ENCODE peak calls at places on chromosomes 12 and 14, in seven cellular contexts. P is H1, S is K562, T is GM12891, L is GM12878, X is HepG2, W is SK-N-SH. Y is an unnamed sample.

GRCh38 chr12:27177716-27178115 is 66.4 kb upstream of the STK38L start:
- DNase-seq in P (no peak), S (no peak), T (no peak), L (no peak), X (no peak), W (no peak), Y (no peak)

GRCh38 chr12:50841654-50842531 is 833 bp upstream of the TMPRSS12 start:
- DNase-seq in P (no peak), S (no peak), T (no peak), L (no peak), X (no peak), W (no peak), Y (no peak)

GRCh38 chr12:132812631-132813305 is 15.9 kb downstream of the GOLGA3 start:
- DNase-seq in P (no peak), S (no peak), T (no peak), L (no peak), X (no peak), W (no peak), Y (no peak)

GRCh38 chr14:34365309-34365915 is 96.6 kb downstream of the SPTSSA start:
- DNase-seq in P (no peak), S (no peak), T (no peak), L (no peak), X (peak), W (no peak), Y (no peak)

GRCh38 chr14:103735815-103736545 is 20.4 kb downstream of the ZFYVE21 start:
- DNase-seq in P (no peak), S (no peak), T (no peak), L (no peak), X (no peak), W (no peak), Y (no peak)

GRCh38 chr12:20463920-20464524 is 95.7 kb downstream of the PDE3A start:
- DNase-seq in P (no peak), S (no peak), T (no peak), L (no peak), X (peak), W (peak), Y (no peak)

GRCh38 chr14:102772781-102773570 is 4.3 kb upstream of the TRAF3 start:
- DNase-seq in P (peak), S (no peak), T (no peak), L (no peak), X (peak), W (no peak), Y (no peak)

GRCh38 chr12:49295087-49296001 is at the start of gene PRPH:
- DNase-seq in P (no peak), S (no peak), T (no peak), L (no peak), X (no peak), W (peak), Y (no peak)

GRCh38 chr12:91841786-91842185 is 303.9 kb downstream of the BTG1 start:
- DNase-seq in P (no peak), S (no peak), T (no peak), L (no peak), X (no peak), W (no peak), Y (no peak)

GRCh38 chr12:116916714-116917114 is 6.0 kb downstream of the FBXW8 start:
- DNase-seq in P (no peak), S (peak), T (no peak), L (peak), X (peak), W (no peak), Y (no peak)

GRCh38 chr14:103232338-103232808 is 101.7 kb upstream of the EIF5 start:
- DNase-seq in P (no peak), S (peak), T (no peak), L (no peak), X (no peak), W (peak), Y (no peak)

GRCh38 chr14:53890611-53891091 is 66.0 kb downstream of the BMP4 start:
- DNase-seq in P (peak), S (no peak), T (no peak), L (no peak), X (peak), W (no peak), Y (no peak)

GRCh38 chr12:123938679-123939480 is 33.8 kb downstream of the CCDC92 start:
- DNase-seq in P (no peak), S (peak), T (no peak), L (no peak), X (no peak), W (peak), Y (no peak)

GRCh38 chr14:55749201-55749812 is 169.3 kb downstream of the KTN1 start:
- DNase-seq in P (no peak), S (no peak), T (no peak), L (no peak), X (no peak), W (no peak), Y (no peak)

GRCh38 chr12:11745112-11745511 is 95.6 kb downstream of the ETV6 start:
- DNase-seq in P (no peak), S (no peak), T (no peak), L (no peak), X (no peak), W (no peak), Y (no peak)

GRCh38 chr12:110367209-110367864 is 36.2 kb downstream of the ANAPC7 start:
- DNase-seq in P (no peak), S (no peak), T (no peak), L (no peak), X (no peak), W (no peak), Y (no peak)

GRCh38 chr12:106195638-106196037 is 52.2 kb downstream of the CKAP4 start:
- DNase-seq in P (no peak), S (no peak), T (no peak), L (no peak), X (peak), W (no peak), Y (no peak)

GRCh38 chr14:65263161-65263788 is 149.3 kb upstream of the FUT8 start:
- DNase-seq in P (no peak), S (no peak), T (no peak), L (no peak), X (no peak), W (no peak), Y (no peak)

GRCh38 chr14:104102282-104102914 is 16.9 kb downstream of the ASPG start:
- DNase-seq in P (no peak), S (no peak), T (no peak), L (no peak), X (no peak), W (no peak), Y (no peak)

GRCh38 chr14:77985235-77985634 is 184.9 kb upstream of the NRXN3 start:
- DNase-seq in P (no peak), S (no peak), T (no peak), L (no peak), X (no peak), W (no peak), Y (no peak)

GRCh38 chr14:71175491-71175890 is 268.2 kb downstream of the PCNX1 start:
- DNase-seq in P (no peak), S (no peak), T (no peak), L (no peak), X (no peak), W (no peak), Y (no peak)

GRCh38 chr12:114767906-114768697 is 84.1 kb upstream of the TBX3 start:
- DNase-seq in P (no peak), S (no peak), T (no peak), L (no peak), X (peak), W (no peak), Y (no peak)

GRCh38 chr14:50530358-50530757 is 2.0 kb downstream of the MAP4K5 start:
- DNase-seq in P (no peak), S (no peak), T (no peak), L (no peak), X (no peak), W (no peak), Y (no peak)

GRCh38 chr12:99984271-99985128 is at the start of gene ANKS1B:
- DNase-seq in P (peak), S (peak), T (peak), L (no peak), X (no peak), W (peak), Y (peak)

GRCh38 chr12:39297946-39298345 is 145.0 kb downstream of the KIF21A start:
- DNase-seq in P (no peak), S (no peak), T (no peak), L (no peak), X (no peak), W (no peak), Y (no peak)

GRCh38 chr12:49983892-49984291 is 11.1 kb downstream of the AQP6 start:
- DNase-seq in P (no peak), S (no peak), T (no peak), L (no peak), X (no peak), W (peak), Y (no peak)

GRCh38 chr14:55373784-55374725 is 37.6 kb downstream of the ATG14 start:
- DNase-seq in P (no peak), S (no peak), T (peak), L (peak), X (no peak), W (no peak), Y (no peak)

GRCh38 chr14:38108681-38109080 is 99.0 kb upstream of the SSTR1 start:
- DNase-seq in P (no peak), S (no peak), T (no peak), L (no peak), X (no peak), W (no peak), Y (no peak)

GRCh38 chr12:46950116-46950515 is 124.3 kb upstream of the SLC38A4 start:
- DNase-seq in P (no peak), S (no peak), T (no peak), L (no peak), X (no peak), W (no peak), Y (no peak)

GRCh38 chr14:73295198-73295796 is 58.0 kb downstream of the PAPLN start:
- DNase-seq in P (no peak), S (peak), T (no peak), L (no peak), X (peak), W (peak), Y (no peak)

GRCh38 chr12:130934753-130935152 is 19.0 kb upstream of the ADGRD1 start:
- DNase-seq in P (no peak), S (no peak), T (no peak), L (no peak), X (no peak), W (no peak), Y (no peak)

GRCh38 chr14:77212933-77213656 is 31.5 kb downstream of the TMEM63C start:
- DNase-seq in P (peak), S (peak), T (peak), L (no peak), X (peak), W (peak), Y (peak)

GRCh38 chr14:72715215-72715909 is 178.5 kb downstream of the DPF3 start:
- DNase-seq in P (no peak), S (no peak), T (no peak), L (no peak), X (no peak), W (no peak), Y (no peak)

GRCh38 chr12:58967551-58967950 is 47.2 kb upstream of the LRIG3 start:
- DNase-seq in P (no peak), S (no peak), T (no peak), L (no peak), X (no peak), W (no peak), Y (no peak)

GRCh38 chr12:127245437-127245836 is 1021.5 kb upstream of the TMEM132C start:
- DNase-seq in P (no peak), S (no peak), T (no peak), L (no peak), X (no peak), W (no peak), Y (no peak)

GRCh38 chr12:111429760-111430417 is 24.2 kb downstream of the SH2B3 start:
- DNase-seq in P (no peak), S (no peak), T (no peak), L (no peak), X (no peak), W (peak), Y (no peak)
- TF ChIP-seq TAF1 in P (no peak), S (no peak), T (no peak), L (no peak), X (no peak), W (no peak), Y (no peak)

DNA sequence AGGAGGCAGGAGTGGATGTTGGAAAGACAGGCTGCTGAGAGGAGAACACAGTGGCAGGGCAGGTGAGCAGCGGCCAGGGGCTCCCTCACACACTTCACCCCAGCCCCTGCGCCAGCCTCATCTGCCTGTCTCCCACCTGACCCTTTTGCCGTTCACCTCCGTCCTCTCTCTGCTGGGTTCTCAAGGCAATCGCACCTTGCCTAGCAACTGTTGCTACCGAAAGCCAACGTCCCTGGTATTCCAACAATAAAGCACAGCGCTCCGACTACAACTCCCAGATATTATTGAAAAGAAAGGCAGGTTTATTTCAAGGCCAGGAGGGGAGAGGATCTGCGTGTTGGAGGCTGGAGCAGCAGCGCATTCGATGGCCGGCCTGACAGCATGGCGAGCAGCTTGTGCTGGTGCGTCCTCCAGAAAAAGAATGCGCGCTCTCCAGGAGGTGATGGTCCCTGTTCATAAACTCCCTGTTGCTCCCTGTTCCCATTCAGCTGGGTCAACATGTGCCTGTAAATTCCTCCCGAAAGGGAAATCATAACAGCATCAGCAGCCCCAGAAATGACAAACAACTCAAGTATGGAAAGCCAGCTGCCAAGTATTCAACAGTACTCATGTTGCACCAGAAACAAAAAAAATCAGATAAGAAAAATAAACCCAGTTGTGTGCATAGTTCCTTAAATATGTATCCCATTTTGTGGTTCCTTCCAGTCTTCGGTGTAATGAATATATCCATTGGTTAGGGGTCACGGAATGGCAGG is 153.0 kb upstream of the DIO3 start:
- DNase-seq in P (no peak), S (no peak), T (no peak), L (no peak), X (no peak), W (no peak), Y (no peak)
- TF ChIP-seq TAF1 in P (no peak), S (no peak), T (no peak), L (no peak), X (no peak), W (no peak), Y (no peak)

GRCh38 chr12:93244514-93245077 is 133.1 kb upstream of the NUDT4 start:
- DNase-seq in P (no peak), S (no peak), T (no peak), L (peak), X (no peak), W (no peak), Y (no peak)

GRCh38 chr12:93243382-93243688 is 134.4 kb upstream of the NUDT4 start:
- DNase-seq in P (no peak), S (no peak), T (no peak), L (peak), X (no peak), W (no peak), Y (no peak)

GRCh38 chr12:93247313-93248057 is 130.2 kb upstream of the NUDT4 start:
- DNase-seq in P (no peak), S (no peak), T (no peak), L (no peak), X (no peak), W (no peak), Y (no peak)

GRCh38 chr12:93243689-93244513 is 133.8 kb upstream of the NUDT4 start:
- DNase-seq in P (no peak), S (no peak), T (no peak), L (peak), X (peak), W (peak), Y (no peak)

DNA sequence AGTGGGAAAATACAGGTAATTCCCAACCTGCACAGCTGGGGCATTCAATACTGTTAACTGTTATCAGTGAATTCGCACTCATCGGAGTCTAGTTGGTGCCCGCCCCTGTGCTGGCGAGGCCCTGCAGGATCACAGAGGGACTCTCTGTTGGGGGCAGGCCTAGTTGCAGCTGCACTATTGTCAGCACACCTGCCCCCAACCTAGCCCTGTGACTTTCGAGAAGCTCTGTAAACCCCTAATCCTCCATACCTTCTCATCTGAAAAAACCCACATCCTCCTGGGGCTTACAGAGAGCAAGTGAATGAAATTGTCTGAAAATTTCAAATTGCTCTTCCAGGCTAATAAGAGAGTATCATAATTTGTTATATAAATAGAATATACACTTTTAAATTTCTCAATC is 132.2 kb upstream of the NUDT4 start:
- DNase-seq in P (no peak), S (no peak), T (peak), L (peak), X (no peak), W (no peak), Y (peak)
- TF ChIP-seq TAF1 in P (no peak), S (no peak), T (no peak), L (no peak), X (no peak), W (no peak), Y (no peak)

GRCh38 chr14:68553326-68553725 is 239.5 kb downstream of the ZFP36L1 start:
- DNase-seq in P (no peak), S (no peak), T (no peak), L (no peak), X (no peak), W (no peak), Y (no peak)
- TF ChIP-seq TAF1 in P (no peak), S (no peak), T (no peak), L (no peak), X (no peak), W (no peak), Y (no peak)

GRCh38 chr14:98725196-98725595 is 546.8 kb downstream of the BCL11B start:
- DNase-seq in P (no peak), S (no peak), T (no peak), L (no peak), X (no peak), W (no peak), Y (no peak)

GRCh38 chr14:98726585-98727405 is 545.2 kb downstream of the BCL11B start:
- DNase-seq in P (no peak), S (no peak), T (no peak), L (no peak), X (no peak), W (no peak), Y (no peak)

GRCh38 chr14:98728024-98728423 is 544.0 kb downstream of the BCL11B start:
- DNase-seq in P (no peak), S (no peak), T (no peak), L (no peak), X (no peak), W (no peak), Y (no peak)

GRCh38 chr14:98725676-98726075 is 546.3 kb downstream of the BCL11B start:
- DNase-seq in P (no peak), S (no peak), T (no peak), L (no peak), X (no peak), W (no peak), Y (no peak)

DNA sequence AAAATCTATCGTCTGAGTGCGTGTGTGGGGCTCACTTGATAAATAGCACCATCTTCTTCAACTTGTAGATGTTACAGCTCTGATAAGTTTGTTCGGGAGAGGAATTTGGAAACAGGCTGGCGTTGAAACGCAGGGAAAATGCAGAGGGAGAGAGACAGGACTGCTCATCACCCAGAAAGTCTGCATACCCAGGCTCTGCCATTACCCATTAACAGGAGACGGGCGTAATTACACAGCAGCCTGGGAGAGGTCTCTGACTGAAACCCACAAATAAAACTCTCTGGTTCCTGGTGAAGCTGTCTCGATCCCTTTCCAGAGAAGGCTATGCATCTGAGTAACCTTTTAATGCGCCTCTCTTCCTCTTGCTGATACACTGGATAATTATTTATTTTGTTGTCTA is 547.3 kb downstream of the BCL11B start:
- DNase-seq in P (no peak), S (no peak), T (no peak), L (no peak), X (no peak), W (no peak), Y (no peak)
- TF ChIP-seq TAF1 in P (no peak), S (no peak), T (no peak), L (no peak), X (no peak), W (no peak), Y (no peak)

DNA sequence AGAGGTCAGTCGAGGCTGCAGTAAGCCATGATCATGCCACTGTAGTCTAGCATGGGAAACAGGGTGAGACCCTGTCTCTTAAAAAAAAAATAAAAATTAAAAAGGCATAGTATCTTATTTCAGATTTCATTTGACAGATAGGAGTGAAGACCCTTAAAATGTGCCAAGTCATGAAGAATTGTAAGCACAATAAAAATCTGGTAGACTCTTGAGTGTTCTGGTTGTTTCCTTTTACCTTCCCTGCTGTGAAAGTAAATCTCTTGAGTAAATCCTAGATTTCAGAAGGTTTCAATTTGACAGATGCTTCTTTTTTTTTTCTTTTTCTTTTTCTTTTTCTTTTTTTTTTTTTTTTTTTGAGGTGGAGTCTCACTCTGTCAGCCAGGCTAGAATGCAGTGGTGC is 109.0 kb downstream of the ESR2 start:
- DNase-seq in P (no peak), S (no peak), T (no peak), L (no peak), X (no peak), W (no peak), Y (no peak)
- TF ChIP-seq TAF1 in P (no peak), S (no peak), T (no peak), L (no peak), X (no peak), W (no peak), Y (no peak)

DNA sequence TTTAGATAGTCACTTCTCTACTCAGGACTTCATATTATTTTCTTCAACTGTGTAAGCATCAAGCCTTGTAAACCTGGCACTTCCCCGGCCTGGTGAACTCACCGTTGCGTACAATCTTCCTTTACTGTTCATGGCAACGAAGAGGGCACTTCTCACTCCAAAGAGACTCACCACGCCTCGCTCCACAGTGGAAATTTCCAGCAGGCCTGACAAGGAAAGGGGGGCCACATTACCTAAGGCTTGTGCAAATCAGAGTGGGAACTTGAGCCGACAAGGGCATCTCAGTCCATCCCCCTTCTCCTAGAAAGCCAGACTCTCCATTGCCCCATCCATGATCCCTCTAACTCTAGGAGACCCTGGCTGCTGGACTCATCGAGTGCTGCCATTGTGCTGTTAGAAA is 1.6 kb downstream of the FGF6 start:
- DNase-seq in P (no peak), S (no peak), T (no peak), L (no peak), X (no peak), W (no peak), Y (no peak)
- TF ChIP-seq TAF1 in P (no peak), S (no peak), T (no peak), L (no peak), X (no peak), W (no peak), Y (no peak)

Y was measured in GM12892.